ENCODE peak calls at places on chromosome 9, in nine cellular contexts. I is tibial nerve, K is transverse colon, S is SK-N-SH, G is sigmoid colon, H is stomach, T is upper lobe of left lung, Z is H1, U is HepG2. E is an unnamed sample.

GRCh38 chr9:118088075-118088474 is 383.9 kb downstream of the TLR4 start:
- DNase-seq in I (no peak), K (no peak), S (no peak), G (no peak), H (no peak), T (no peak), Z (no peak), U (no peak), E (no peak)

GRCh38 chr9:113538646-113539430 is 75.3 kb downstream of the RGS3 start:
- DNase-seq in I (no peak), K (no peak), S (no peak), G (peak; percentile 51), H (no peak), T (no peak), Z (no peak), U (no peak), E (peak; percentile 40)

GRCh38 chr9:122033775-122034373 is 59.2 kb downstream of the TTLL11 start:
- DNase-seq in I (no peak), K (no peak), S (no peak), G (no peak), H (no peak), T (no peak), Z (no peak), U (no peak), E (no peak)

GRCh38 chr9:16333697-16334096 is 536.8 kb downstream of the BNC2 start:
- DNase-seq in I (no peak), K (no peak), S (no peak), G (no peak), H (no peak), T (no peak), Z (no peak), U (no peak), E (no peak)

GRCh38 chr9:135039916-135040645 is 47.4 kb upstream of the OLFM1 start:
- DNase-seq in I (no peak), K (no peak), S (no peak), G (peak; percentile 27), H (peak; percentile 22), T (no peak), Z (no peak), U (no peak), E (peak; percentile 40)

GRCh38 chr9:107190031-107190935 is 92.8 kb upstream of the RAD23B start:
- DNase-seq in I (no peak), K (no peak), S (peak; percentile 28), G (no peak), H (no peak), T (no peak), Z (no peak), U (peak; percentile 29), E (no peak)

GRCh38 chr9:133225171-133226011 is 16.3 kb upstream of the OBP2B start:
- DNase-seq in I (no peak), K (no peak), S (no peak), G (peak; percentile 57), H (peak; percentile 18), T (no peak), Z (peak; percentile 37), U (no peak), E (peak; percentile 72)

GRCh38 chr9:249025-249424 is 34.4 kb downstream of the DOCK8 start:
- DNase-seq in I (no peak), K (no peak), S (no peak), G (no peak), H (no peak), T (no peak), Z (no peak), U (no peak), E (no peak)

GRCh38 chr9:114291064-114291474 is 31.8 kb upstream of the ORM1 start:
- DNase-seq in I (peak; percentile 84), K (peak; percentile 75), S (peak; percentile 81), G (peak; percentile 86), H (peak; percentile 81), T (peak; percentile 73), Z (peak; percentile 97), U (peak; percentile 61), E (peak; percentile 89)

GRCh38 chr9:119273984-119274665 is 95.1 kb downstream of the BRINP1 start:
- DNase-seq in I (no peak), K (no peak), S (no peak), G (no peak), H (no peak), T (no peak), Z (no peak), U (no peak), E (no peak)

GRCh38 chr9:107489144-107489673 is 360 bp downstream of the KLF4 start:
- DNase-seq in I (no peak), K (peak; percentile 31), S (no peak), G (no peak), H (no peak), T (no peak), Z (no peak), U (no peak), E (peak; percentile 86)

GRCh38 chr9:35680331-35681105 is 6.8 kb downstream of the CA9 start:
- DNase-seq in I (no peak), K (no peak), S (no peak), G (no peak), H (peak; percentile 78), T (no peak), Z (no peak), U (no peak), E (no peak)

GRCh38 chr9:113559834-113560620 is 96.5 kb downstream of the RGS3 start:
- DNase-seq in I (no peak), K (no peak), S (no peak), G (peak; percentile 50), H (no peak), T (peak; percentile 15), Z (no peak), U (no peak), E (peak; percentile 69)

GRCh38 chr9:28999057-28999456 is 1425.8 kb upstream of the C9orf72 start:
- DNase-seq in I (no peak), K (no peak), S (peak; percentile 3), G (no peak), H (no peak), T (no peak), Z (no peak), U (no peak), E (no peak)

GRCh38 chr9:133163559-133164208 is at the start of gene GBGT1:
- DNase-seq in I (peak; percentile 65), K (peak; percentile 72), S (peak; percentile 90), G (peak; percentile 85), H (peak; percentile 75), T (peak; percentile 81), Z (peak; percentile 90), U (no peak), E (peak; percentile 81)

GRCh38 chr9:935348-935965 is 41.0 kb upstream of the DMRT3 start:
- DNase-seq in I (no peak), K (no peak), S (peak; percentile 10), G (no peak), H (no peak), T (peak; percentile 55), Z (no peak), U (no peak), E (no peak)

GRCh38 chr9:137457406-137458193 is 1.5 kb downstream of the NSMF start:
- DNase-seq in I (no peak), K (no peak), S (peak; percentile 24), G (no peak), H (peak; percentile 76), T (no peak), Z (no peak), U (no peak), E (no peak)

GRCh38 chr9:117178596-117179111 is 236.2 kb downstream of the ASTN2 start:
- DNase-seq in I (no peak), K (no peak), S (peak; percentile 70), G (no peak), H (no peak), T (no peak), Z (no peak), U (no peak), E (no peak)

DNA sequence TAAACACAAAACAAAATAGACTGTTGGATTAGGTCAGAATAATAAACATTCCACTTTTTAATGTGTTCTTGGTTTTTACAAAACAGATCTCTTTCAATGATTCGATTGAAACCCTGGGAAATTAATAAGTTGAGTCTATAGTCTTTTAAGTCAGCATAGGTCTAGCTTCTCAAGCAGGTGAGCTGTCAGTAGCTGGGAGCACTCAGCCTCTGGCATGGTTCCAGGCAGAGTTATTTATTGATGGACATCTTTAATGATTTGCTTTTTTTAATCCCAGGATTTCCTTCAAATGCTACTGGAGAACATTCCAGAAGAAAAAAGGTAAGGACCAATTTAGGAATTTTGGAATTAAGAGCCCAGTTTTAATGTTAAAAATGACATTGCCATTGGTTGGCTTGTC is 241.0 kb downstream of the AOPEP start:
- DNase-seq in I (no peak), K (no peak), S (no peak), G (no peak), H (no peak), T (no peak), Z (no peak), U (no peak), E (no peak)
- TF ChIP-seq EP300 in I (no peak), K (no peak), S (no peak), G (no peak), H (no peak), T (no peak), Z (no peak), U (no peak), E (no peak)

DNA sequence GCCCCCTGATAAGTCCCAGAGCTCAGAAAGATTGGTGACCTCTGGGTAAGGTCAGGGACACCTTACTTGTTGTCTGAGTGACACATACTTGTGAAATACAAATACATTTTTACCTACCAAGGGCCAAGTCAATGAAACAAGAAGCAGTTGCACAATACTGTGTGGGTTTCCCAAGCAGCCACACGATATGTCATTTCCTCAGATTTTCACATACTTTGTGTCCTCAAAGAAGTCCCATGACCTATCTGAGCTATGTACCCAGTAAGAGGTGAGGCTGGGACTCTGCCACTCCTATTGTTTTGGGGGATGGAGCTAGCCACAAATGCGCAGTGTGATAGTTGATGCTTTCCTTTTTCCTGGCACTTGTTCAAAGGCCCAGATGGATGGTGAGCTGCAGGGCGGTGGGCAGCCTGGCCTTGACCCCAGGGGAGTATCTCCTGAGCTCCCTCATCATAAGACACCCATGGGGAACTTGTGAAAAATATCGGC is 4.8 kb upstream of the SLC25A51 start:
- DNase-seq in I (peak; percentile 25), K (no peak), S (no peak), G (peak; percentile 35), H (no peak), T (peak; percentile 81), Z (no peak), U (peak; percentile 92), E (peak; percentile 50)
- TF ChIP-seq CTCF in I (no peak), K (no peak), S (no peak), G (no peak), H (no peak), T (no peak), Z (no peak), U (no peak), E (no peak)

DNA sequence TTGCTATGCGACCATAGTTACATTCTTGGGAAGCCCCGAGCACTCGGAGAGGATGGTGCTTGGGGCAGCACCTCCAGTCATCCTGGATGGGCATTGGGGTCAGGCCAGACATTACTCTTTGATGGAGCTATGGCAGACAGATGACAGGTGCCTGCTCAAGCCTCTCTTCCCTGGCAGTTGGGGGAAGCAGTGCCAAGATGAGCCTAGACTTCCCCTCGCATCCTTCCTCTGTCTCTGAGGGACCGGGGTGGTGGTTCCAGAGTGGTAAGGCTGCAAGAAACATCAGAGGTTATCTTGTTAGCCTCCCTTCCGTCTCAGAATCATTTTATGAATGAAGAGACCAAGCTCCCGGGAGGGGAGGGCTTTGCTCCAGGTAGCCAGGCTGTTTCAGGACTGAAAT is 2.8 kb upstream of the HMCN2 start:
- DNase-seq in I (no peak), K (no peak), S (no peak), G (peak; percentile 53), H (no peak), T (no peak), Z (no peak), U (no peak), E (peak; percentile 52)
- H3K27me3 ChIP-seq in I (peaks cover 55% of the 10 kb centered on the region), K (peaks cover 59% of the 10 kb centered on the region), S (peaks cover 36% of the 10 kb centered on the region), G (no peaks in the 10 kb centered on the region), H (peaks cover 78% of the 10 kb centered on the region), T (peaks cover 26% of the 10 kb centered on the region), Z (peaks cover 13% of the 10 kb centered on the region), U (peaks cover 6% of the 10 kb centered on the region), E (peaks cover 42% of the 10 kb centered on the region)

GRCh38 chr9:109717342-109717741 is 62.7 kb upstream of the PALM2AKAP2 start:
- DNase-seq in I (no peak), K (no peak), S (no peak), G (no peak), H (no peak), T (no peak), Z (no peak), U (no peak), E (no peak)
- TF ChIP-seq EP300 in I (no peak), K (no peak), S (no peak), G (no peak), H (no peak), T (no peak), Z (no peak), U (no peak), E (no peak)